ENCODE peak calls at places on chromosomes 13 and 19, in six cellular contexts. W is GM20000, S is Calu3, X is Peyer's patch, J is cardiac fibroblast, D is heart right ventricle. Y is an unnamed sample.

GRCh38 chr19:43682824-43683661 is 13.1 kb upstream of the PLAUR start:
- DNase-seq in W (no peak), S (no peak), X (no peak), J (no peak), D (no peak), Y (no peak)

GRCh38 chr19:6648141-6648715 is 21.7 kb downstream of the TNFSF14 start:
- DNase-seq in W (no peak), S (no peak), X (no peak), J (no peak), D (no peak), Y (no peak)

GRCh38 chr19:12194827-12195500 is 32.1 kb downstream of the ZNF136 start:
- DNase-seq in W (no peak), S (no peak), X (peak), J (peak), D (peak), Y (peak)

GRCh38 chr19:43362179-43362578 is 8.7 kb downstream of the CD177 start:
- DNase-seq in W (no peak), S (no peak), X (no peak), J (peak), D (no peak), Y (no peak)

GRCh38 chr13:20546559-20546958 is 20.4 kb upstream of the IFT88 start:
- DNase-seq in W (no peak), S (no peak), X (no peak), J (no peak), D (no peak), Y (no peak)

GRCh38 chr13:31029129-31029528 is 96.7 kb downstream of the TEX26 start:
- DNase-seq in W (no peak), S (no peak), X (no peak), J (no peak), D (no peak), Y (no peak)

GRCh38 chr13:72651196-72651595 is 76.2 kb downstream of the MZT1 start:
- DNase-seq in W (no peak), S (no peak), X (no peak), J (no peak), D (no peak), Y (no peak)

GRCh38 chr19:35008891-35009341 is 8.8 kb downstream of the GRAMD1A start:
- DNase-seq in W (no peak), S (no peak), X (no peak), J (no peak), D (peak), Y (no peak)

GRCh38 chr13:85985791-85986190 is 186.6 kb upstream of the SLITRK6 start:
- DNase-seq in W (no peak), S (no peak), X (no peak), J (peak), D (no peak), Y (no peak)

GRCh38 chr13:97226788-97227627 is 4.9 kb downstream of the MBNL2 start:
- DNase-seq in W (peak), S (no peak), X (peak), J (peak), D (no peak), Y (peak)

GRCh38 chr19:49441210-49441959 is at the start of gene SLC17A7:
- DNase-seq in W (peak), S (no peak), X (peak), J (no peak), D (peak), Y (peak)

GRCh38 chr19:13840751-13841338 is 36.1 kb upstream of the NANOS3 start:
- DNase-seq in W (no peak), S (no peak), X (no peak), J (peak), D (no peak), Y (no peak)

GRCh38 chr19:13843104-13843921 is 33.6 kb upstream of the NANOS3 start:
- DNase-seq in W (no peak), S (peak), X (peak), J (peak), D (peak), Y (no peak)

GRCh38 chr19:13841339-13842293 is 35.3 kb upstream of the NANOS3 start:
- DNase-seq in W (no peak), S (no peak), X (peak), J (peak), D (no peak), Y (no peak)

GRCh38 chr19:13844130-13844631 is 32.8 kb upstream of the NANOS3 start:
- DNase-seq in W (no peak), S (peak), X (no peak), J (no peak), D (no peak), Y (no peak)

DNA sequence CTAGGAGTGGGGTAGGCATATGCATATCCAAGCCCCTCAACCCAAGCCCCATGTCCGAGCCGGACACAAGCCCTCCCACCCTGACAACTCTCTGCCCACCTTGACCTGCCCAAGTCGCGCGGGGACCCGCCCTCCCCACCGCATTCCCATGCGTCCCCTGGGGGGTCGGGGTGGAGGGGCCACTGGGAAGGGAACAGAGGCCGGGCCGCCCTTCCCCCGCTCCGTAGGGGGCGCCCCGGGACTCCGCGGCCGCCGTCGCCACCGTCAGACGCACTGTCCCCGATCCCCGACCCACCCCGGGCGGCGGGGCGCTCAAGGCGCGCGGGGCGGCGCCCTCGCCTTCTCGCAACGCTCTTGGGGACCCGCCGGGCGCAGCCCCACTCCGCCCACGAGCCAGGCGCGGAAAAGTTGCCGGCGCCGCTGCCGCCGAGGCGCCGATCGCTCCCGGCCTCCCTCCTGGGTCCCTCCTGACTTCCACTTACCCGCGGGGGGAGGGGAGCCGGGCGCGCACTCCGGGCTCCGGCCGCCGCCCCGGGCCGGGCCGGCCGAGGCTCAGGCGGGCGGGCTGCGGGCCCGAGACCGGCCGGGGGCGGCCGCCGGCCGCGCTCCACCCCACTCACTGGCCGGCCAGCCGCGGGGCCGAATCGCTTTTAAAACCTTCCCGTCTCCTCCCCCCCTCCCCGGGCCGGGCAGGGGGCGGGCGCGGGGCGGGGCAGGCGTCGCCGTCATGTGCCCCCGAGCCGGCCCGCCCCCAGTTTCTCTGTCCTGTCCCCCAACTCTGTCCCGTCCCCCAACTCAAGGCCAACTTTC is 34.4 kb upstream of the NANOS3 start:
- DNase-seq in W (peak), S (peak), X (peak), J (peak), D (peak), Y (peak)
- TF ChIP-seq CTCF in W (peak), S (no peak), X (no peak), J (no peak), D (peak), Y (no peak)

DNA sequence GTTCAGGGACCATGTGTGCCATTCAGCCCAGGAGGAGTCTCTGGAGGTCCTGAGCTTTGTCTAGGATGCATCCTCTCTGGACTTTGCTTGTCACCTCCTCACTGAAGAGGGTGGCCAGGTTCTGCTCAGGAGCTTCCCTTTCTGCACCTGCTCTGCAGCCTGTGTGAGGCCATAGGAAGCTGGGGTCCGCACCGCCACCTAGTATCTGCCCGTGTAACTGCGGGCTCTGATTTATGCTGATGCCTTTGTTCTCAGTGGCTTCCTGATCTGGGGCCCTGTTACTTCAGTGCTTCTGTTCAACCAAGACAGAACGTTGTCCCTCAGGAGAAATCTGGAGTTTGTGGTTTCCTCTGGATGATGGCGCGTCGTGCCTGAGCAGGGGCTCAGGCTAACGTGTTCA is 15.5 kb downstream of the ZNF610 start:
- DNase-seq in W (no peak), S (no peak), X (no peak), J (no peak), D (no peak), Y (peak)
- TF ChIP-seq CTCF in W (no peak), S (no peak), X (no peak), J (no peak), D (no peak), Y (no peak)

GRCh38 chr13:29713841-29714240 is 118.4 kb upstream of the SLC7A1 start:
- DNase-seq in W (no peak), S (no peak), X (peak), J (peak), D (no peak), Y (peak)
- TF ChIP-seq CTCF in W (peak), S (no peak), X (peak), J (peak), D (peak), Y (peak)

GRCh38 chr13:27861165-27861564 is 58.6 kb upstream of the PDX1 start:
- DNase-seq in W (no peak), S (no peak), X (no peak), J (no peak), D (no peak), Y (no peak)
- TF ChIP-seq CTCF in W (no peak), S (no peak), X (no peak), J (no peak), D (no peak), Y (no peak)

DNA sequence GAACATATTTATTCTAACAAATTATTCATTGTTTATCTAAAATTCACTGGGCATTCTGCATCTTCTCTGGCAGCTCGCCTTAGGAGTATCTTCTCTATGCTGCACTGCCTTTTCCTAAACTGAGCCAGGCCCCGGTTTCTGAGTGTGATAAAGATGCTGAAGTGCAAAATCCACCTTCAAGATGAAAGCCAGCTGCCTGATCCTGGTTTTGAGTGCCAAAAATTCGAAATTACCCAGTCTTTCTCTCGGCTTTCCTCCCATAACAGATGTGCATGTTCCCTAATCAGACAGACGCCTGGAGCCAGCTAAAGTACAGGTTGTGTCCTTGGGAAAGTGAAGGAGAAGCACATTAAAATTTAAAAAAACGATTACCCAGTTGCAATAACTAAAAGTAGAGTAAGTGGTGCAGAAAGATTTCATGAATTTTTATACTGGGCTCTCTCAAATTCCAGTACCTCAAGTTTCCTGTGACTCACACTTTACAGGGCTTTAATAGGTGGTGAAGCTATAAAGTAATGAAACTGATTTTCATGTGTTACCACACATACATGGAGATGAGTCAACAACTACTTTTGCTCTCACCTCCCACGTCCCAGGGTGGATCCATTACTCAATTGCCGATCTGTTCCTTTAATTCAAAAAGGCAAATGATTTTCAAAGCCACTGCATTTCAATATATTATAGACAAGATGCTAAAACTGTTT is 65.0 kb upstream of the GTF2F2 start:
- DNase-seq in W (peak), S (peak), X (peak), J (peak), D (no peak), Y (peak)
- TF ChIP-seq CTCF in W (no peak), S (no peak), X (no peak), J (no peak), D (no peak), Y (no peak)

GRCh38 chr19:40811478-40812341 is 12.7 kb downstream of the EGLN2 start:
- DNase-seq in W (no peak), S (no peak), X (no peak), J (no peak), D (no peak), Y (peak)
- TF ChIP-seq CTCF in W (no peak), S (no peak), X (no peak), J (no peak), D (no peak), Y (no peak)

Y was measured in activated CD8-positive, alpha-beta T cell treated with anti-CD3 and anti-CD28 coated beads for 36 hours.